ENCODE peak calls at places on chromosomes 13 and 19, in six cellular contexts. O is fibroblast of the aortic adventitia; B is endothelial cell of umbilical vein; E is aorta; G is choroid plexus epithelial cell; I is stimulated activated CD8-positive, alpha-beta memory T cell treated with anti-CD3 and anti-CD28 coated beads, Interleukin-2, amount 100 ng/mL, for 1 hour. N is an unnamed sample.

GRCh38 chr13:71964491-71965108 is 97.6 kb upstream of the DACH1 start:
- DNase-seq in E (no peak), B (no peak), G (no peak), I (no peak), O (no peak), N (no peak)

GRCh38 chr13:49341941-49342340 is 94.2 kb downstream of the CDADC1 start:
- DNase-seq in O (no peak), G (no peak), B (no peak), I (no peak), E (no peak), N (no peak)

GRCh38 chr13:101417043-101417406 is 717 bp upstream of the NALCN start:
- DNase-seq in B (no peak), G (peak), I (no peak), O (peak), E (no peak), N (no peak)

GRCh38 chr19:4134351-4134750 is 10.4 kb upstream of the MAP2K2 start:
- DNase-seq in I (no peak), E (no peak), G (no peak), B (no peak), O (peak), N (no peak)

GRCh38 chr13:30565658-30566057 is 52.1 kb upstream of the USPL1 start:
- DNase-seq in E (no peak), G (no peak), B (no peak), O (no peak), I (no peak), N (no peak)

GRCh38 chr13:111302045-111302722 is 18.3 kb upstream of the TEX29 start:
- DNase-seq in E (no peak), G (no peak), I (no peak), B (no peak), O (no peak), N (no peak)

GRCh38 chr19:6457958-6458694 is 1.5 kb downstream of the SLC25A23 start:
- DNase-seq in B (no peak), G (no peak), O (no peak), E (no peak), I (no peak), N (no peak)

GRCh38 chr19:1474011-1474764 is 4.8 kb downstream of the C19orf25 start:
- DNase-seq in E (no peak), O (peak), G (no peak), I (no peak), B (no peak), N (no peak)

GRCh38 chr19:6064703-6065073 is 45.6 kb downstream of the RFX2 start:
- DNase-seq in E (no peak), B (no peak), G (no peak), I (no peak), O (no peak), N (no peak)

GRCh38 chr13:100512422-100512821 is 76.2 kb downstream of the GGACT start:
- DNase-seq in B (no peak), G (peak), I (no peak), E (no peak), O (no peak), N (no peak)

GRCh38 chr13:22357132-22357531 is 686.3 kb downstream of the FGF9 start:
- DNase-seq in B (no peak), G (no peak), O (no peak), I (no peak), E (no peak), N (no peak)

GRCh38 chr13:39811051-39811450 is 155.6 kb downstream of the COG6 start:
- DNase-seq in G (no peak), B (peak), O (no peak), E (peak), I (no peak), N (no peak)

GRCh38 chr19:4519521-4520277 is 1.4 kb upstream of the PLIN4 start:
- DNase-seq in I (no peak), G (no peak), O (no peak), B (no peak), E (no peak), N (no peak)

GRCh38 chr19:3398114-3398899 is 31.9 kb downstream of the NFIC start:
- DNase-seq in G (peak), O (peak), E (peak), B (no peak), I (no peak), N (no peak)

GRCh38 chr13:54489359-54489758 is 1460.7 kb downstream of the OLFM4 start:
- DNase-seq in E (no peak), O (no peak), G (no peak), I (no peak), B (no peak), N (no peak)

GRCh38 chr13:40789275-40790231 is at the start of gene SLC25A15:
- DNase-seq in B (peak), E (peak), G (peak), I (peak), O (peak), N (peak)

GRCh38 chr13:40083841-40084240 is 428.4 kb downstream of the COG6 start:
- DNase-seq in G (no peak), E (no peak), I (no peak), O (no peak), B (peak), N (no peak)

GRCh38 chr19:34351382-34351802 is 13.6 kb upstream of the GPI start:
- DNase-seq in G (peak), I (no peak), B (no peak), O (no peak), E (no peak), N (no peak)

GRCh38 chr13:43303040-43303729 is 279.8 kb downstream of the DNAJC15 start:
- DNase-seq in I (no peak), O (peak), G (peak), B (peak), E (peak), N (no peak)

GRCh38 chr19:38095411-38096308 is 128.4 kb downstream of the DPF1 start:
- DNase-seq in B (peak), E (peak), O (peak), I (peak), G (peak), N (no peak)

GRCh38 chr13:47250141-47250540 is 353.3 kb upstream of the HTR2A start:
- DNase-seq in E (peak), O (peak), B (no peak), G (peak), I (no peak), N (no peak)

GRCh38 chr19:4229179-4229931 is at the start of gene EBI3:
- DNase-seq in I (no peak), O (peak), G (peak), E (peak), B (peak), N (no peak)

GRCh38 chr19:43534305-43534612 is 1.3 kb downstream of the ZNF575 start:
- DNase-seq in E (no peak), O (no peak), I (no peak), G (no peak), B (no peak), N (no peak)

GRCh38 chr19:48708471-48708870 is 11.1 kb downstream of the MAMSTR start:
- DNase-seq in E (no peak), I (no peak), G (no peak), O (no peak), B (no peak), N (no peak)

GRCh38 chr19:48330012-48330681 is 4.8 kb downstream of the EMP3 start:
- DNase-seq in O (no peak), G (no peak), E (peak), I (peak), B (peak), N (no peak)

GRCh38 chr13:29594310-29594709 is 1.2 kb downstream of the SLC7A1 start:
- DNase-seq in I (no peak), B (peak), E (no peak), O (peak), G (peak), N (peak)

GRCh38 chr13:95254341-95254740 is 46.9 kb downstream of the ABCC4 start:
- DNase-seq in G (peak), O (peak), E (no peak), I (no peak), B (peak), N (no peak)

GRCh38 chr13:20525144-20525600 is 485 bp downstream of the CRYL1 start:
- DNase-seq in I (no peak), O (peak), G (no peak), E (peak), B (peak), N (no peak)